ENCODE peak calls at places on chromosomes 3 and 15, in six cellular contexts. K is H1; H is A549; B is CD4-positive, alpha-beta T cell; C is transverse colon; Q is astrocyte of the spinal cord. N is an unnamed sample.

GRCh38 chr15:99474041-99474906 is 91.5 kb upstream of the MEF2A start:
- DNase-seq in K (no peak), H (no peak), B (no peak), C (peak; percentile 32), Q (no peak), N (no peak)

GRCh38 chr15:67899596-67900283 is 59.9 kb upstream of the RNU6-1 start:
- DNase-seq in K (no peak), H (no peak), B (no peak), C (no peak), Q (no peak), N (no peak)

GRCh38 chr3:48727511-48727910 is 10.5 kb upstream of the IP6K2 start:
- DNase-seq in K (no peak), H (no peak), B (no peak), C (no peak), Q (no peak), N (no peak)

GRCh38 chr3:58214484-58215316 is 3.9 kb upstream of the DNASE1L3 start:
- DNase-seq in K (no peak), H (no peak), B (no peak), C (peak; percentile 24), Q (no peak), N (no peak)

GRCh38 chr3:12190221-12190807 is 31.6 kb upstream of the TIMP4 start:
- DNase-seq in K (no peak), H (no peak), B (no peak), C (no peak), Q (no peak), N (no peak)

GRCh38 chr3:4895848-4896247 is 83.4 kb upstream of the BHLHE40 start:
- DNase-seq in K (no peak), H (no peak), B (no peak), C (no peak), Q (no peak), N (peak; percentile 5)

GRCh38 chr3:141940204-141940776 is 63.8 kb downstream of the ATP1B3 start:
- DNase-seq in K (no peak), H (peak; percentile 47), B (no peak), C (peak; percentile 69), Q (peak; percentile 63), N (peak; percentile 91)

GRCh38 chr3:170634663-170635096 is 48.8 kb upstream of the SLC7A14 start:
- DNase-seq in K (no peak), H (no peak), B (no peak), C (no peak), Q (no peak), N (no peak)

GRCh38 chr15:52496776-52497470 is 31.8 kb downstream of the MYO5A start:
- DNase-seq in K (no peak), H (no peak), B (no peak), C (no peak), Q (peak; percentile 58), N (peak; percentile 83)

GRCh38 chr3:161648071-161648470 is 151.5 kb downstream of the OTOL1 start:
- DNase-seq in K (no peak), H (no peak), B (no peak), C (no peak), Q (no peak), N (no peak)

GRCh38 chr3:153978023-153978422 is 143.2 kb upstream of the ARHGEF26 start:
- DNase-seq in K (no peak), H (no peak), B (no peak), C (no peak), Q (no peak), N (no peak)

GRCh38 chr3:46670000-46670890 is 23.2 kb downstream of the ALS2CL start:
- DNase-seq in K (no peak), H (no peak), B (no peak), C (no peak), Q (no peak), N (no peak)

GRCh38 chr3:64983583-64984359 is 296.0 kb upstream of the ADAMTS9 start:
- DNase-seq in K (no peak), H (no peak), B (no peak), C (no peak), Q (no peak), N (no peak)

GRCh38 chr3:61053781-61054496 is 197.3 kb downstream of the FHIT start:
- DNase-seq in K (no peak), H (no peak), B (no peak), C (no peak), Q (no peak), N (no peak)

GRCh38 chr3:159788987-159789386 is 199.6 kb upstream of the IL12A start:
- DNase-seq in K (no peak), H (no peak), B (no peak), C (no peak), Q (no peak), N (no peak)

DNA sequence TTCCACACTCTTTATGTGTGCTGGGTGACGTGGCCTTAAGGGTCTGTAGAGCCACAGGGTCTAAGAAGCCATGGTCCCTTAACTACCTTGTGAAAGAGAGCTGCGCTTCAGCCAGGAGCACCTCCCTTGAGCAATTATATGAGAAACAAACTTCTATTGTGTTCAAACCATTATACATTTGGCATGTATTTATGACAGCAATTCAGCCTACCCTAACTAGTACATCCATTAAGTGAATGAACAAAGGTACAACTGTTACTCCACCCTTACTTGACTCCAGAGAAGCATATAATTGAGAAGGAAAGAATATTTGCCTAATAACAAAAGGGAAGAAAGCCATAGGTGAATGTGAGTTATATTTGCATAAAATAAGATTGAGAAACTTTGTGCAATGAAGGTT is 69.8 kb upstream of the BOC start:
- DNase-seq in K (no peak), H (no peak), B (no peak), C (no peak), Q (no peak), N (no peak)
- TF ChIP-seq CTCF in K (no peak), H (no peak), B (no peak), C (no peak), Q (no peak), N (no peak)

DNA sequence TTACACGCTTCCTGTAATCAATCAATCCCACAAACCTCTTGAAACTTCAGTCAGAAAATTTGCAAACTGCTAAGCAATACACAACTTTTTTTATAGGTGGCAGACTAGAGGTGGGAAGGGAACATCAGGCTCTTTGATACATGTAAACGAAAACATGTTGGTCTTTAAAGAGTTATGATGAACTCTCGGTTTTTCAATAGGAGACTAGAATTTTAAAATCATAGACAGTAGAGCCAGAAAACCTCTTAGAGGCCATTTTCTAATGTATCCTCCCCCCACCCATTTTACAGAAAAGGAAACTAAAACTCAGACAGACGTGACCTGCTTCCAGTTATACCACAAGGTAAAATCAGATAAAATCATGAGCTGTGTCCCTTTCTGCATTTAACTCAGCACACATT is 179.1 kb upstream of the LPP start:
- DNase-seq in K (no peak), H (no peak), B (no peak), C (no peak), Q (no peak), N (no peak)
- TF ChIP-seq CTCF in K (no peak), H (no peak), B (peak; percentile 56), C (no peak), Q (peak; percentile 11), N (peak; percentile 27)

GRCh38 chr3:115657168-115657567 is 33.9 kb downstream of the GAP43 start:
- DNase-seq in K (no peak), H (no peak), B (no peak), C (no peak), Q (no peak), N (no peak)

GRCh38 chr3:115659861-115660260 is 36.6 kb downstream of the GAP43 start:
- DNase-seq in K (no peak), H (no peak), B (no peak), C (no peak), Q (peak; percentile 40), N (no peak)

GRCh38 chr3:115659253-115659652 is 35.9 kb downstream of the GAP43 start:
- DNase-seq in K (no peak), H (no peak), B (no peak), C (no peak), Q (no peak), N (no peak)

GRCh38 chr3:115658032-115658336 is 34.7 kb downstream of the GAP43 start:
- DNase-seq in K (no peak), H (no peak), B (no peak), C (no peak), Q (no peak), N (no peak)

GRCh38 chr3:115658337-115659181 is 35.2 kb downstream of the GAP43 start:
- DNase-seq in K (peak; percentile 72), H (peak; percentile 48), B (peak; percentile 64), C (peak; percentile 79), Q (peak; percentile 90), N (peak; percentile 54)
- TF ChIP-seq CTCF in K (no peak), H (no peak), B (no peak), C (no peak), Q (no peak), N (peak; percentile 11)

GRCh38 chr15:36275656-36276055 is 303.8 kb upstream of the CDIN1 start:
- DNase-seq in K (no peak), H (no peak), B (no peak), C (no peak), Q (no peak), N (no peak)

GRCh38 chr15:36282821-36283220 is 296.6 kb upstream of the CDIN1 start:
- DNase-seq in K (no peak), H (no peak), B (no peak), C (no peak), Q (no peak), N (no peak)

DNA sequence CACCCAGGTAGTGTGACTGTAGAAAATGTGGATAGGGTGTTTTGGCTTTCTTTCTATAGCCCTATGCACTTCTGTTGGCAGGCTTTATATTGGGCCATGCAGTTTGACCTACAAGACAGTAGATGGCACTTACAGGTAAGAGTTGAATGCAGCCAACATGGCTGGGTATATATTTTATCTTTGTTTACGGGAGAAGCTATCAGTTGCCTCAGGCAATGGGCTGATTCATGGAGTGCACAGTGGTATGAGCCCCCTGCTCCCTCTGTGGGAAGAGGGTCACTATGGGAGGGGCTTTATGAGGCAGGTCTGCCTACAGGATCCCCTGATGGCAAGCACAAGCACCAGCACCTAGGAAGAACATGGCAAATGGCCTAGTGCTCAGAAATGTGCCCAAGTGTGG is 301.2 kb upstream of the CDIN1 start:
- DNase-seq in K (peak; percentile 7), H (no peak), B (no peak), C (no peak), Q (peak; percentile 20), N (peak; percentile 41)
- TF ChIP-seq CTCF in K (peak; percentile 46), H (no peak), B (no peak), C (no peak), Q (peak; percentile 22), N (peak; percentile 68)

DNA sequence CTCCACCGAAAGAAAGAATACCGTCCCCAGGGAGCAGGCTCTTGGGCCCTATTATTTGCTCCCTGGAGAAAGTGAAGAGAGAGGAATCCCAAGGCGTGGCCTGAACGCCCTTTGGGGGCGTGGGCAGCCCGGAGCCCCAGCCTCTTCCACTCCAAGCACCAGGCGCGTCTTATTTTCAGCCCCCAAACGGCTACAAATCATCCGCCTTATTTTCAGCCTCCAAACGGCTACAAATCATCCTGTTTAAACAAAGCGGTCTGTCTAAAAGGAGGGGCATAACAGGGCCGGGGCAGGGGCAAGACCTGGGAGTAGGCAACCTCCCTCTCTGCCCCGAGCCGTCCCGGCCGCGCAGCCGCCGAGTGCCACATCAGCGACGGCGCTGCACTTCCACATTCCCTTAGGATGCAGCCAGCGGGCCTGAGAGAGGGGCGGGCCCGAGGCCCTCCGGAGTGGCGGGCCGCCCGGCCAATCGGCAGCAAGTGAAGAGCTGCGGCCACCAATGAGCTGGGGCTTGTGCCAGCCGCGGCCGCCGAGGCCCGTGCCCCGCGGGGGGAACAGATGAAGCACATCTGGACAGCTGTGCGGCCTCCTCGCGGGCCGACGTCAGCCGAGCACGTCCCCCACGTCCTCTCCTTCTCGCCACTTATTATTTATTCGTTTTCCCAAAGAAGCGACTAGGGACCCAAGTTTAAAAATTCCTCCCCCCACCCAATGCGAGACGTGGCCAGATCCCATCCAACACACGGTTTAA is at the start of gene TMEM45A:
- DNase-seq in K (peak; percentile 85), H (peak; percentile 95), B (peak; percentile 38), C (peak; percentile 95), Q (peak; percentile 98), N (peak; percentile 95)
- TF ChIP-seq CTCF in K (no peak), H (no peak), B (no peak), C (no peak), Q (no peak), N (no peak)

GRCh38 chr3:131549340-131549739 is 46.6 kb upstream of the MRPL3 start:
- DNase-seq in K (no peak), H (no peak), B (no peak), C (no peak), Q (peak; percentile 7), N (no peak)
- TF ChIP-seq CTCF in K (peak; percentile 73), H (peak; percentile 38), B (no peak), C (no peak), Q (peak; percentile 46), N (peak; percentile 75)

N was measured in HFFc6.